ENCODE peak calls at places on chromosomes 6 and 20, in four cellular contexts. O, B, F and G are unnamed samples.

GRCh38 chr6:136566007-136566487 is 15.8 kb upstream of the MAP7 start:
- DNase-seq in B (no peak), O (no peak), F (no peak), G (no peak)

GRCh38 chr20:34974246-34974645 is 18.6 kb downstream of the MYH7B start:
- DNase-seq in B (peak), O (no peak), F (no peak), G (no peak)

GRCh38 chr6:3209114-3210023 is 18.1 kb downstream of the TUBB2B start:
- DNase-seq in F (no peak), O (peak), B (no peak), G (peak)

GRCh38 chr20:62705626-62706025 is 3.0 kb upstream of the NTSR1 start:
- DNase-seq in B (no peak), O (no peak), F (no peak), G (no peak)

GRCh38 chr6:30111266-30111856 is 1.5 kb downstream of the TRIM31 start:
- DNase-seq in B (no peak), F (no peak), O (no peak), G (no peak)

GRCh38 chr6:152004036-152004566 is 196.6 kb downstream of the ESR1 start:
- DNase-seq in B (no peak), F (no peak), O (no peak), G (no peak)

GRCh38 chr6:47483853-47484546 is 6.4 kb downstream of the CD2AP start:
- DNase-seq in F (peak), O (peak), B (no peak), G (no peak)

GRCh38 chr20:46361386-46361785 is 45.0 kb downstream of the ELMO2 start:
- DNase-seq in F (no peak), B (no peak), O (no peak), G (no peak)

GRCh38 chr6:138246650-138247440 is 28.6 kb upstream of the PBOV1 start:
- DNase-seq in F (no peak), B (no peak), O (no peak), G (no peak)

GRCh38 chr20:34302312-34302722 is 838 bp downstream of the AHCY start:
- DNase-seq in B (no peak), O (no peak), F (no peak), G (no peak)

GRCh38 chr20:5400164-5400762 is 83.5 kb upstream of the PROKR2 start:
- DNase-seq in B (no peak), O (no peak), F (no peak), G (no peak)